ENCODE peak calls at places on chromosomes 2 and 18, in seven cellular contexts. I is uterus, Y is astrocyte, E is kidney, Q is spleen, B is upper lobe of right lung, M is transverse colon. O is an unnamed sample. For H3K9me3, the result is how much of the 10 kb centered on the place peaks cover.

GRCh38 chr2:207819021-207819687 is 49.4 kb upstream of the FZD5 start:
- DNase-seq in I (no peak), Y (no peak), E (no peak), Q (no peak), B (no peak), M (no peak), O (no peak)

GRCh38 chr2:714005-714741 is 37.0 kb upstream of the TMEM18 start:
- DNase-seq in I (no peak), Y (no peak), E (no peak), Q (no peak), B (no peak), M (peak), O (peak)

GRCh38 chr2:176682278-176682677 is 413.0 kb downstream of the MTX2 start:
- DNase-seq in I (no peak), Y (no peak), E (no peak), Q (no peak), B (no peak), M (no peak), O (no peak)

GRCh38 chr2:53467467-53467866 is 300.1 kb upstream of the CHAC2 start:
- DNase-seq in I (no peak), Y (no peak), E (no peak), Q (no peak), B (no peak), M (no peak), O (no peak)

GRCh38 chr2:232576995-232577394 is 26.5 kb downstream of the EIF4E2 start:
- DNase-seq in I (no peak), Y (peak), E (no peak), Q (no peak), B (no peak), M (no peak), O (no peak)

GRCh38 chr18:26003391-26003790 is 87.0 kb downstream of the SS18 start:
- DNase-seq in I (no peak), Y (no peak), E (no peak), Q (no peak), B (no peak), M (no peak), O (no peak)

GRCh38 chr18:70649683-70650082 is 360.8 kb downstream of the SOCS6 start:
- DNase-seq in I (no peak), Y (no peak), E (no peak), Q (no peak), B (no peak), M (no peak), O (no peak)

GRCh38 chr18:59833785-59834184 is 66.0 kb upstream of the PMAIP1 start:
- DNase-seq in I (no peak), Y (no peak), E (no peak), Q (no peak), B (no peak), M (no peak), O (no peak)

GRCh38 chr2:48480526-48480925 is 49.4 kb upstream of the STON1 start:
- DNase-seq in I (no peak), Y (no peak), E (no peak), Q (no peak), B (no peak), M (no peak), O (no peak)

GRCh38 chr2:146837857-146838256 is 1007.0 kb upstream of the ACVR2A start:
- DNase-seq in I (no peak), Y (peak), E (no peak), Q (no peak), B (no peak), M (no peak), O (no peak)

GRCh38 chr2:165794520-165794882 is 454 bp upstream of the GALNT3 start:
- DNase-seq in I (peak), Y (peak), E (peak), Q (peak), B (peak), M (peak), O (peak)

GRCh38 chr2:177852389-177852788 is 220.2 kb downstream of the PDE11A start:
- DNase-seq in I (no peak), Y (no peak), E (no peak), Q (no peak), B (no peak), M (no peak), O (no peak)

GRCh38 chr2:143906850-143907249 is 613.1 kb downstream of the ZEB2 start:
- DNase-seq in I (no peak), Y (no peak), E (no peak), Q (no peak), B (no peak), M (no peak), O (no peak)

GRCh38 chr2:19846030-19846429 is 55.8 kb downstream of the TTC32 start:
- DNase-seq in I (no peak), Y (no peak), E (no peak), Q (no peak), B (no peak), M (no peak), O (peak)

GRCh38 chr18:45567123-45567522 is 48.2 kb upstream of the SLC14A2 start:
- DNase-seq in I (peak), Y (peak), E (no peak), Q (no peak), B (no peak), M (no peak), O (no peak)

GRCh38 chr18:45569566-45569965 is 45.7 kb upstream of the SLC14A2 start:
- DNase-seq in I (no peak), Y (peak), E (no peak), Q (no peak), B (no peak), M (no peak), O (no peak)

GRCh38 chr18:45568017-45568416 is 47.3 kb upstream of the SLC14A2 start:
- DNase-seq in I (no peak), Y (no peak), E (no peak), Q (no peak), B (no peak), M (no peak), O (no peak)

GRCh38 chr18:45571161-45571560 is 44.1 kb upstream of the SLC14A2 start:
- DNase-seq in I (no peak), Y (no peak), E (no peak), Q (no peak), B (no peak), M (no peak), O (no peak)

GRCh38 chr18:45571714-45572113 is 43.6 kb upstream of the SLC14A2 start:
- DNase-seq in I (no peak), Y (no peak), E (no peak), Q (no peak), B (no peak), M (no peak), O (no peak)
- TF ChIP-seq CTCF in I (no peak), Y (peak), E (peak), Q (no peak), B (no peak), M (no peak), O (peak)

GRCh38 chr2:105879798-105880300 is 135.1 kb downstream of the NCK2 start:
- DNase-seq in I (no peak), Y (no peak), E (no peak), Q (no peak), B (no peak), M (no peak), O (no peak)
- H3K9me3 ChIP-seq in I (under half), Y (under half), E (under half), Q (under half), B (under half), M (under half), O (under half)

GRCh38 chr18:9804517-9805104 is 81.2 kb upstream of the TXNDC2 start:
- DNase-seq in I (no peak), Y (no peak), E (no peak), Q (no peak), B (no peak), M (no peak), O (no peak)
- H3K27ac ChIP-seq in I (no peak), Y (no peak), E (no peak), Q (peak), B (peak), M (peak), O (no peak)

GRCh38 chr18:10537765-10538164 is 11.9 kb downstream of the NAPG start:
- DNase-seq in I (no peak), Y (no peak), E (no peak), Q (no peak), B (no peak), M (no peak), O (no peak)
- TF ChIP-seq CTCF in I (no peak), Y (no peak), E (no peak), Q (no peak), B (no peak), M (no peak), O (no peak)

DNA sequence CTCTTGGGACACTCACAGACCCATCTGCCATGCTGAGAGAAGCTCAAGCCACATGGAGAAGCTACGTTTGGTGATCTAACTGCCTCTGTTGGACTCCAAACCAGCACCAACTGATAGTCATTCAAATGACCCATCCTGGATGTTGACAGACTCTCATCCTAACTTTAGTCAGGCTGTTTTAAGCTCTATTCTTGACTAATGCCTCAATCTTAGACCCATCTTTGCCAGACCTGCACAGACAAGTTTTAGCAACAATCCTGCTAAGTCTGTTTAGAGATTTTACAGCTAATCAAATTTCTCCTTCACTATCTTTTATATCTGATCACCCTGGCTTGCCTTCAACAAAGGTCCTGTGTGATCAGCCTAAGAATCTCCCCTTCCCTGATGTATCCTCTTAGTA is 245.1 kb downstream of the SCG2 start:
- DNase-seq in I (no peak), Y (no peak), E (no peak), Q (no peak), B (no peak), M (no peak), O (no peak)
- H3K9me3 ChIP-seq in I (under half), Y (under half), E (under half), Q (under half), B (under half), M (under half), O (under half)

DNA sequence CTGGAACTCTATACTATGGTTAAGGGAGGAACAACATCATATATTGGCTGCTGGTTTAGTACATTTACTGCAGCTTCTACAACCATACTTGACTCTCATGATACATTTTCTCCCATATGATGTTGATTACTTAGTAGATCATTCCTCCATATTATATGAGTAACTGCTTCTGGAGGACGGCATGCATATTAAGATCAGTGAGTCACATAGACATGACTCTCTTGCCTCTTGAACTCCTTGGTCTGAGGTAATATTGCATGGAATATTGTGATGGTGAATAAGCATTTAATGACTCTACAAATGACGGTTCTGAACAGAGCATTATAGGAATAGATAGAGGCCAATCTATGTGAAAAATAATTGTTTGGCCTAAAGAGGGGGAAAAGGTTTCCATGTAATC is 418.8 kb upstream of the SPHKAP start:
- DNase-seq in I (no peak), Y (peak), E (no peak), Q (no peak), B (no peak), M (no peak), O (no peak)
- H3K27ac ChIP-seq in I (no peak), Y (peak), E (no peak), Q (no peak), B (no peak), M (peak), O (no peak)

DNA sequence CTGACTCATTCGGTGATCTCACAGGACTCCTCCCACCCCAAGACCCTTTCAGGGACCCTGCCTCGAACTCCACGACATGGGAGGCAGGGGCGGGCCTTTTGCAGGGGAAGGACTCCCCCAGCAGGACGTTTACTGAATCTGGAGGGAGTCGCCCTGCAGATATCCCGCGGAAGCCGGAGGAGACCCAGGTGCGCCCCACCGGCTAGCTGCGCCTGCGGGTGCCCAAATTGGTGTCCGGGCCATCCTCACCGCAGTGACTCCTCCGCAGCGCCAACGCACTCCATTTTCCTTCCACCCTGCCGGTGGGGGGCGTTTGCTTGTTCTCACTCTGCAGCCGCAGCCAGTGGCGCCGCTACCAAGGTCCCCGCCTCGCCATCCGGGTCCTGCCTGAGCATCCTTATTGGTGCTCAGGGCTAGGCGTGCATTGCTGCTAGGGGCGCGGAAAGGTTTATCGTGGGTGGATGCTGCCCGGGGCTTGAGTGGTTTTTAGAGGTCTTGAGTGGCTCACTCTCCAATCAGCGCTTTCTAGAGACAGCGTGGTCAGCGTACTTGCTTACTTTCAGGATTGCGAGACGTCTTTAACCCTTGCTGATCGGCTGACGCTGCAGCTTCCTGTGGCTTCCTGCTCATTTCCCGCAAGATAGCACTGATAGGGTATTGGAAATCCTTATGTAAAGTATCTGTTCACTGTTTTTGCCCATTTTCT is 81.4 kb downstream of the BIN1 start:
- DNase-seq in I (peak), Y (peak), E (peak), Q (peak), B (peak), M (peak), O (no peak)
- TF ChIP-seq CTCF in I (peak), Y (peak), E (no peak), Q (no peak), B (peak), M (no peak), O (no peak)

O was measured in PC-9.